ENCODE peak calls at places on chromosome 22, in five cellular contexts. L is brain microvascular endothelial cell; M is fibroblast of the conjunctiva; W is stimulated activated CD4-positive, alpha-beta T cell treated with anti-CD3 and anti-CD28 coated beads, Interleukin-2, amount 100 ng/mL, for 4 hours; Y is small intestine. I is an unnamed sample.

GRCh38 chr22:49525776-49526535 is 301.7 kb downstream of the BRD1 start:
- DNase-seq in W (no peak), M (no peak), Y (no peak), L (no peak), I (no peak)

GRCh38 chr22:22681221-22681739 is 36.9 kb downstream of the GGTLC2 start:
- DNase-seq in L (peak), W (no peak), Y (no peak), M (no peak), I (no peak)

GRCh38 chr22:39236321-39237275 is 8.2 kb downstream of the PDGFB start:
- DNase-seq in Y (peak), L (peak), W (no peak), M (no peak), I (no peak)

GRCh38 chr22:37970864-37971263 is 13.5 kb downstream of the SOX10 start:
- DNase-seq in W (no peak), Y (no peak), M (no peak), L (no peak), I (no peak)

GRCh38 chr22:23098230-23098705 is 27.9 kb downstream of the GNAZ start:
- DNase-seq in L (no peak), M (no peak), Y (no peak), W (no peak), I (no peak)

GRCh38 chr22:44273175-44273574 is 39.6 kb downstream of the SHISAL1 start:
- DNase-seq in M (no peak), Y (no peak), L (no peak), W (no peak), I (no peak)

GRCh38 chr22:27331526-27332281 is 469.9 kb downstream of the MN1 start:
- DNase-seq in M (peak), Y (no peak), W (no peak), L (peak), I (peak)

GRCh38 chr22:28015676-28016601 is 96.9 kb upstream of the PITPNB start:
- DNase-seq in M (no peak), L (no peak), W (no peak), Y (no peak), I (no peak)

GRCh38 chr22:20022231-20023069 is 1.5 kb downstream of the TANGO2 start:
- DNase-seq in W (no peak), L (no peak), M (no peak), Y (no peak), I (no peak)

GRCh38 chr22:42296381-42296853 is 26.0 kb upstream of the TCF20 start:
- DNase-seq in L (no peak), M (no peak), Y (no peak), W (no peak), I (no peak)

GRCh38 chr22:23038902-23039301 is 31.4 kb upstream of the GNAZ start:
- DNase-seq in L (no peak), W (no peak), Y (no peak), M (no peak), I (no peak)

GRCh38 chr22:49368976-49369725 is 458.5 kb downstream of the BRD1 start:
- DNase-seq in Y (no peak), W (no peak), L (no peak), M (no peak), I (no peak)

GRCh38 chr22:29309332-29310064 is 3.0 kb downstream of the GAS2L1 start:
- DNase-seq in M (no peak), L (no peak), W (no peak), Y (peak), I (no peak)